ENCODE peak calls at places on chromosomes 3 and 15, in five cellular contexts. One of them, this sample, is unnamed.

GRCh38 chr3:17129550-17129949 is 244.8 kb downstream of the PLCL2 start:
- DNase-seq in heart right ventricle: no peak
- DNase-seq in cardiac fibroblast: no peak
- DNase-seq in coronary artery: no peak
- DNase-seq in T follicular helper cell: no peak
- DNase-seq in this sample: no peak

GRCh38 chr3:158659454-158660237 is 12.8 kb downstream of the LXN start:
- DNase-seq in cardiac fibroblast: peak; percentile 83
- DNase-seq in heart right ventricle: no peak
- DNase-seq in T follicular helper cell: peak; percentile 38
- DNase-seq in coronary artery: no peak
- DNase-seq in this sample: peak; percentile 46

GRCh38 chr3:114081022-114081421 is 24.5 kb downstream of the QTRT2 start:
- DNase-seq in coronary artery: no peak
- DNase-seq in cardiac fibroblast: peak; percentile 68
- DNase-seq in heart right ventricle: no peak
- DNase-seq in T follicular helper cell: no peak
- DNase-seq in this sample: no peak

GRCh38 chr3:152834354-152835310 is at the start of gene P2RY1:
- DNase-seq in cardiac fibroblast: peak; percentile 60
- DNase-seq in T follicular helper cell: no peak
- DNase-seq in coronary artery: peak; percentile 74
- DNase-seq in heart right ventricle: peak; percentile 72
- DNase-seq in this sample: no peak

GRCh38 chr15:43232289-43232874 is 11.6 kb upstream of the EPB42 start:
- DNase-seq in coronary artery: no peak
- DNase-seq in T follicular helper cell: no peak
- DNase-seq in cardiac fibroblast: no peak
- DNase-seq in heart right ventricle: no peak
- DNase-seq in this sample: no peak

GRCh38 chr15:33994005-33994615 is 25.8 kb downstream of the CHRM5 start:
- DNase-seq in T follicular helper cell: no peak
- DNase-seq in cardiac fibroblast: peak; percentile 51
- DNase-seq in heart right ventricle: no peak
- DNase-seq in coronary artery: no peak
- DNase-seq in this sample: no peak

GRCh38 chr3:121096968-121097367 is 189.0 kb downstream of the STXBP5L start:
- DNase-seq in T follicular helper cell: no peak
- DNase-seq in cardiac fibroblast: no peak
- DNase-seq in heart right ventricle: no peak
- DNase-seq in coronary artery: no peak
- DNase-seq in this sample: no peak

GRCh38 chr3:196335469-196335868 is 2.7 kb downstream of the TM4SF19 start:
- DNase-seq in coronary artery: no peak
- DNase-seq in T follicular helper cell: no peak
- DNase-seq in cardiac fibroblast: no peak
- DNase-seq in heart right ventricle: no peak
- DNase-seq in this sample: no peak

GRCh38 chr3:132554437-132554836 is 42.6 kb upstream of the ACKR4 start:
- DNase-seq in coronary artery: no peak
- DNase-seq in heart right ventricle: no peak
- DNase-seq in cardiac fibroblast: peak; percentile 52
- DNase-seq in T follicular helper cell: no peak
- DNase-seq in this sample: no peak

GRCh38 chr3:183500349-183500748 is 55.2 kb downstream of the KLHL6 start:
- DNase-seq in cardiac fibroblast: no peak
- DNase-seq in heart right ventricle: no peak
- DNase-seq in T follicular helper cell: no peak
- DNase-seq in coronary artery: no peak
- DNase-seq in this sample: no peak

GRCh38 chr3:127547761-127548605 is 42.5 kb downstream of the TPRA1 start:
- DNase-seq in T follicular helper cell: peak; percentile 63
- DNase-seq in cardiac fibroblast: peak; percentile 67
- DNase-seq in coronary artery: peak; percentile 83
- DNase-seq in heart right ventricle: peak; percentile 85
- DNase-seq in this sample: peak; percentile 70

GRCh38 chr3:136624894-136625815 is 127.0 kb downstream of the STAG1 start:
- DNase-seq in heart right ventricle: no peak
- DNase-seq in cardiac fibroblast: no peak
- DNase-seq in T follicular helper cell: no peak
- DNase-seq in coronary artery: no peak
- DNase-seq in this sample: no peak

GRCh38 chr15:89533861-89534544 is 37.6 kb upstream of the RHCG start:
- DNase-seq in coronary artery: no peak
- DNase-seq in heart right ventricle: no peak
- DNase-seq in cardiac fibroblast: peak; percentile 40
- DNase-seq in T follicular helper cell: no peak
- DNase-seq in this sample: no peak

GRCh38 chr3:152269423-152270144 is 855 bp downstream of the MBNL1 start:
- DNase-seq in heart right ventricle: no peak
- DNase-seq in coronary artery: peak; percentile 77
- DNase-seq in T follicular helper cell: peak; percentile 57
- DNase-seq in cardiac fibroblast: peak; percentile 95
- DNase-seq in this sample: peak; percentile 58

GRCh38 chr3:146065573-146066006 is 95.4 kb downstream of the PLOD2 start:
- DNase-seq in coronary artery: no peak
- DNase-seq in T follicular helper cell: no peak
- DNase-seq in cardiac fibroblast: peak; percentile 84
- DNase-seq in heart right ventricle: no peak
- DNase-seq in this sample: no peak

GRCh38 chr3:43620953-43621405 is 832 bp downstream of the ANO10 start:
- DNase-seq in coronary artery: no peak
- DNase-seq in T follicular helper cell: no peak
- DNase-seq in cardiac fibroblast: peak; percentile 25
- DNase-seq in heart right ventricle: no peak
- DNase-seq in this sample: no peak

GRCh38 chr3:18988619-18989229 is 159.6 kb upstream of the KCNH8 start:
- DNase-seq in coronary artery: no peak
- DNase-seq in heart right ventricle: no peak
- DNase-seq in T follicular helper cell: no peak
- DNase-seq in cardiac fibroblast: peak; percentile 30
- DNase-seq in this sample: no peak

GRCh38 chr3:195570344-195570743 is 13.4 kb downstream of the APOD start:
- DNase-seq in heart right ventricle: no peak
- DNase-seq in cardiac fibroblast: no peak
- DNase-seq in coronary artery: no peak
- DNase-seq in T follicular helper cell: no peak
- DNase-seq in this sample: no peak

GRCh38 chr15:37824717-37825382 is 109.6 kb upstream of the TMCO5A start:
- DNase-seq in coronary artery: no peak
- DNase-seq in cardiac fibroblast: peak; percentile 82
- DNase-seq in heart right ventricle: no peak
- DNase-seq in T follicular helper cell: no peak
- DNase-seq in this sample: no peak

GRCh38 chr3:15329058-15330005 is 3.1 kb downstream of the SH3BP5 start:
- DNase-seq in heart right ventricle: no peak
- DNase-seq in coronary artery: no peak
- DNase-seq in cardiac fibroblast: no peak
- DNase-seq in T follicular helper cell: no peak
- DNase-seq in this sample: no peak

GRCh38 chr3:147756478-147756877 is 347.3 kb downstream of the ZIC1 start:
- DNase-seq in cardiac fibroblast: no peak
- DNase-seq in T follicular helper cell: no peak
- DNase-seq in coronary artery: no peak
- DNase-seq in heart right ventricle: no peak
- DNase-seq in this sample: no peak

GRCh38 chr3:151372063-151372820 is 12.3 kb downstream of the P2RY12 start:
- DNase-seq in cardiac fibroblast: peak; percentile 21
- DNase-seq in T follicular helper cell: no peak
- DNase-seq in heart right ventricle: no peak
- DNase-seq in coronary artery: no peak
- DNase-seq in this sample: no peak

GRCh38 chr3:129277829-129278271 is 820 bp upstream of the HMCES start:
- DNase-seq in coronary artery: no peak
- DNase-seq in cardiac fibroblast: peak; percentile 26
- DNase-seq in heart right ventricle: no peak
- DNase-seq in T follicular helper cell: no peak
- DNase-seq in this sample: no peak

GRCh38 chr3:112289011-112289410 is 5.0 kb downstream of the SLC9C1 start:
- DNase-seq in cardiac fibroblast: no peak
- DNase-seq in coronary artery: no peak
- DNase-seq in T follicular helper cell: no peak
- DNase-seq in heart right ventricle: no peak
- DNase-seq in this sample: no peak

This sample was measured in effector CD4-positive, alpha-beta T cell.